ENCODE peak calls at places on chromosomes 4 and X, in four cellular contexts. N, W, J and X are unnamed samples. For H3K36me3 and H3K9me3, the result is how much of the 10 kb centered on the place peaks cover.

GRCh38 chr4:112119358-112119783 is 25.9 kb upstream of the FAM241A start:
- DNase-seq in J (no peak), N (no peak), W (no peak), X (no peak)

GRCh38 chr4:4457803-4458550 is 71.1 kb downstream of the NSG1 start:
- DNase-seq in N (no peak), J (no peak), W (no peak), X (no peak)

GRCh38 chrX:5708209-5708608 is 520.5 kb downstream of the NLGN4X start:
- DNase-seq in N (no peak), W (no peak), J (no peak), X (no peak)

GRCh38 chrX:46463682-46464081 is 81.5 kb downstream of the ZNF674 start:
- DNase-seq in J (no peak), N (no peak), W (no peak), X (no peak)

GRCh38 chrX:41293269-41293668 is 40.7 kb upstream of the DDX3X start:
- DNase-seq in W (no peak), J (no peak), N (peak), X (peak)

GRCh38 chr4:106314960-106315359 is 1.0 kb downstream of the TBCK start:
- DNase-seq in N (no peak), J (no peak), W (no peak), X (no peak)

GRCh38 chrX:12007881-12008280 is 130.4 kb upstream of the FRMPD4 start:
- DNase-seq in J (no peak), N (no peak), W (no peak), X (no peak)

GRCh38 chr4:182093431-182093831 is 149.8 kb upstream of the TENM3 start:
- DNase-seq in N (no peak), J (no peak), W (no peak), X (no peak)

GRCh38 chr4:125091031-125091540 is 223.7 kb upstream of the FAT4 start:
- DNase-seq in N (no peak), J (no peak), W (no peak), X (no peak)

GRCh38 chrX:103685396-103685795 is 1.1 kb downstream of the MORF4L2 start:
- DNase-seq in N (no peak), J (no peak), W (no peak), X (peak)

GRCh38 chr4:2080429-2081300 is 21.5 kb downstream of the NAT8L start:
- DNase-seq in W (peak), N (no peak), J (peak), X (peak)

GRCh38 chrX:109709129-109709631 is 23.9 kb downstream of the ACSL4 start:
- DNase-seq in W (no peak), N (no peak), J (no peak), X (no peak)

GRCh38 chr4:186845137-186845842 is 121.6 kb upstream of the FAT1 start:
- DNase-seq in W (peak), J (peak), N (no peak), X (peak)

GRCh38 chr4:185424905-185425599 is 712 bp downstream of the UFSP2 start:
- DNase-seq in W (no peak), J (no peak), N (no peak), X (no peak)

GRCh38 chr4:177047851-177048174 is 255.1 kb upstream of the VEGFC start:
- DNase-seq in N (no peak), J (no peak), W (no peak), X (no peak)

GRCh38 chr4:148216866-148217814 is 225.1 kb downstream of the NR3C2 start:
- DNase-seq in J (no peak), N (no peak), W (no peak), X (no peak)

GRCh38 chrX:45807572-45808425 is 607.1 kb upstream of the DIPK2B start:
- DNase-seq in J (no peak), N (no peak), W (no peak), X (no peak)

GRCh38 chrX:134669378-134670098 is 11.3 kb upstream of the PLAC1 start:
- DNase-seq in W (no peak), N (no peak), J (peak), X (no peak)

GRCh38 chr4:126427781-126428360 is 1113.1 kb downstream of the FAT4 start:
- DNase-seq in J (no peak), N (no peak), W (no peak), X (no peak)

GRCh38 chr4:48905363-48906015 is 1.1 kb downstream of the OCIAD2 start:
- DNase-seq in W (no peak), J (no peak), N (no peak), X (peak)

GRCh38 chrX:9352683-9353430 is 112.0 kb upstream of the TBL1X start:
- DNase-seq in J (no peak), W (no peak), N (no peak), X (no peak)

GRCh38 chr4:10581022-10581421 is 103.5 kb downstream of the CLNK start:
- DNase-seq in W (no peak), J (no peak), N (no peak), X (no peak)

GRCh38 chr4:123096038-123096437 is 173.6 kb upstream of the NUDT6 start:
- DNase-seq in J (no peak), N (no peak), W (no peak), X (no peak)
- TF ChIP-seq CTCF in J (no peak), N (peak), W (no peak), X (no peak)

GRCh38 chrX:39324233-39324632 is 523.0 kb downstream of the MID1IP1 start:
- DNase-seq in J (no peak), N (no peak), W (no peak), X (no peak)

GRCh38 chrX:39331062-39331704 is 529.9 kb downstream of the MID1IP1 start:
- DNase-seq in N (no peak), W (no peak), J (no peak), X (no peak)

GRCh38 chrX:39327255-39327654 is 526.0 kb downstream of the MID1IP1 start:
- DNase-seq in W (no peak), N (no peak), J (no peak), X (no peak)

GRCh38 chrX:39327705-39328104 is 526.4 kb downstream of the MID1IP1 start:
- DNase-seq in W (no peak), N (no peak), J (no peak), X (no peak)

DNA sequence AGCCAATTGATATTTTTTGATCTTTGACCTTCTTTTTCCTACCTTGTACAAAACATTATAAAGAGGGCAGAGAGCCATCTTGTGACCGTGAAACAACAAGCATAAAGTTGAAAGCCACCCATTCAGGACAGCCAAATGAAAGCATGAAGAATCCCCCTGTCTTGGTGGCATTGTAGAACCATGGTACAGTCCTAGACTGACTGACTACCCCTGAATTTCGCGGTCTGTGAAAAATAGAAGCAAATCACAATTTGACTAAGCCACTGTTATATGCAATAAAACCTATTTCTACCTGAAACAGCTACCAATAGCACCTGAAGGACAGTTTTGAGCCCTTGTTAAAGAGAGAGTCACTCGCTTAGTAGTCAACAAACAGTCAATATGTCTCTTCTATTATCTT is 527.4 kb downstream of the MID1IP1 start:
- DNase-seq in J (no peak), W (no peak), N (no peak), X (no peak)
- H3K36me3 ChIP-seq in J (under half), W (under half), N (under half), X (under half)

DNA sequence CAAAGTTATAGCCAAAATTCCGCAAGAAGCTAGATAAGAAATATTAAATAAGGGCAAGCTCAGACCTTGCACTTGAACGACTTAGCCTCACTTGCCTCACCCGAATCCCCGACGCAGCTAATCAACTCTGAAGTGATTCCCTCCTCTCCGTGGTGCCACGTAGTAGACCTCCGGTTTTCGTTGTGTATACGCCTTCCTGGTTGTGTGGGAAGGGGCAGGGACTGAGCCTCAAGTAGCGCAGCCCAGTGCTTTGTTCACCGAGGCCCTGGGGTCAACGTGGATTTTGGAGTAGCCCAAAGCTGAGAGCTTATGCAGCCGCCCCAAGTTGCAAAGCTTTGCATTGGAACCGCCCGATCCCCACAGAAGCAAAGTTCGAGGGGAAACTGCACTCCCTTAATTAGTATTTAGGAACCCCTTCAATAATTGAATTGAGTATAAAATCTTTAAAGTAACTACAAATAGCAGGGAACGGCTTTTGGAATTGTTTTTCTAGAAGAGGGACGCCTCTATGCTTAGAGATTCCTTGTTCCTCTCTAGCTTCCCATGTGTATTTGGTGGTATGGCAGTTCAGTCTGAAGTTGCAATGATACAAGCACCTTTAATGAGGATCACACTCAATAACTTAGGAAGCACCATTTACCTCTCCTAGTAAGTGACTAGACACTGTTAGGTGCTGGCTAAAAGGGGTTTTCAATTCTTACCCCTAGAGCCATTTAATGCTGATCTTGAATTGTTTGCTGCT is 55.7 kb downstream of the LINC00632 start:
- DNase-seq in W (no peak), N (peak), J (no peak), X (no peak)
- H3K9me3 ChIP-seq in W (under half), N (under half), J (under half), X (under half)

GRCh38 chr4:98775672-98776071 is 117.3 kb upstream of the TSPAN5 start:
- DNase-seq in J (no peak), W (no peak), N (no peak), X (no peak)

GRCh38 chr4:98780111-98780549 is 121.7 kb upstream of the TSPAN5 start:
- DNase-seq in W (no peak), J (no peak), N (no peak), X (no peak)

GRCh38 chr4:98780926-98781325 is 122.5 kb upstream of the TSPAN5 start:
- DNase-seq in J (no peak), N (no peak), W (no peak), X (no peak)

GRCh38 chr4:98779021-98779420 is 120.6 kb upstream of the TSPAN5 start:
- DNase-seq in W (no peak), N (no peak), J (no peak), X (no peak)

GRCh38 chr4:98778206-98778605 is 119.8 kb upstream of the TSPAN5 start:
- DNase-seq in N (no peak), W (no peak), J (no peak), X (no peak)
- TF ChIP-seq CTCF in N (no peak), W (no peak), J (no peak), X (no peak)

DNA sequence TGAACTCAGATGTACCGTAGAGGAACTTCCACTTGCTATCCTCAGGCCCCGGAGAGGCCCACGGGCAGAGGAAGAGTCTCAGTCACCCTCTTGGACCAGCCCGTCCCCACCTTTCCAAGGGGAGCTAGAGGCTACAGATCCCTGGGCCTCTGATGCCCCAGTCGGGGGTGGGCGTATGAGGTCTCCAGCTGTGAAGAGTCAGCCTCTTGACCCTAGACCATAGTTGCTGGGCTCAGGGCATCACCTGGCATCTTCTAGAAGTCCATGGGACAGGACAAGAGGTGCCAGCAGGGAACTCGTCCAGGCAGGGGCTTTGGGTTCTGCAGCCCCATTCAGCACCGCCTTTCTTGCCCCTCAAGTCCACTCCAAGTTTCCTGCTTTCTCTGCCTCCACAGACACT is 11.6 kb downstream of the SASH3 start:
- DNase-seq in W (no peak), N (no peak), J (no peak), X (no peak)
- H3K36me3 ChIP-seq in W (under half), N (under half), J (under half), X (under half)

GRCh38 chr4:18931643-18932373 is 910.3 kb upstream of the LCORL start:
- DNase-seq in W (no peak), J (no peak), N (no peak), X (no peak)
- H3K9me3 ChIP-seq in W (under half), J (under half), N (under half), X (under half)

DNA sequence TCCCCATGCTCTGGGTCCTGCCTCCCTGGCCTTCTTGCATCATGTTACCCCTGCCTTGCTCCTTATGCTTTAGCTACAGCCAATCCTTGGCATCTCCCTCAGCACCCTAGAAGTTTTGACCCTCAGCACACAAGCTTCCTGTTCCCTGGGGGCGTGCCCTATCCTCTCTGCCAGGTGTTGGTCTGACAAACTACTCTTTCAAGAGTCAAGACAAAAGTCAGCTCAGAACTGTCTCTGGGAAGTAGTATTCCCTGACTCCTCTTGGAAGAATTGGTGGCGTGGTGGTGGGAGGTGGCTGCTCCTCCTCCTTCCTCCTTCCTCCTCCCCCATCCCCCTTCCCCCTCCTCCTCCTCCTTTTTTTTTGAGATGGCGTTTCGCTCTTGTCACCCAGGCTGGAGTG is 41.0 kb downstream of the PRPS1 start:
- DNase-seq in N (no peak), W (no peak), J (no peak), X (no peak)
- TF ChIP-seq CTCF in N (no peak), W (no peak), J (no peak), X (no peak)

GRCh38 chrX:53606456-53606855 is 80.1 kb downstream of the HUWE1 start:
- DNase-seq in W (no peak), N (no peak), J (no peak), X (no peak)

GRCh38 chrX:53599781-53600396 is 86.6 kb downstream of the HUWE1 start:
- DNase-seq in J (no peak), N (no peak), W (no peak), X (no peak)

GRCh38 chrX:53605004-53605403 is 81.5 kb downstream of the HUWE1 start:
- DNase-seq in N (no peak), W (no peak), J (no peak), X (no peak)
- H3K36me3 ChIP-seq in N (half or more), W (under half), J (under half), X (under half)

GRCh38 chr4:129063640-129064039 is 29.7 kb downstream of the SCLT1 start:
- DNase-seq in W (no peak), J (no peak), N (no peak), X (no peak)
- H3K9me3 ChIP-seq in W (half or more), J (under half), N (under half), X (half or more)